ENCODE peak calls at places on chromosomes 11 and 22, in eight cellular contexts. One of them, this sample, is unnamed.

GRCh38 chr11:13440100-13440855 is 22.7 kb downstream of the BTBD10 start:
- DNase-seq in mesenchymal stem cell: peak
- DNase-seq in CD4-positive, alpha-beta memory T cell: no peak
- DNase-seq in right lobe of liver: no peak
- DNase-seq in neuronal stem cell: no peak
- DNase-seq in DND-41: no peak
- DNase-seq in tibial artery: peak
- DNase-seq in mucosa of descending colon: no peak
- DNase-seq in this sample: no peak

GRCh38 chr11:6674856-6675255 is 8.3 kb downstream of the MRPL17 start:
- DNase-seq in mesenchymal stem cell: no peak
- DNase-seq in CD4-positive, alpha-beta memory T cell: no peak
- DNase-seq in right lobe of liver: no peak
- DNase-seq in neuronal stem cell: no peak
- DNase-seq in DND-41: no peak
- DNase-seq in tibial artery: no peak
- DNase-seq in mucosa of descending colon: no peak
- DNase-seq in this sample: no peak

GRCh38 chr11:22082178-22082577 is 110.7 kb upstream of the ANO5 start:
- DNase-seq in mesenchymal stem cell: no peak
- DNase-seq in CD4-positive, alpha-beta memory T cell: no peak
- DNase-seq in right lobe of liver: no peak
- DNase-seq in neuronal stem cell: no peak
- DNase-seq in DND-41: no peak
- DNase-seq in tibial artery: no peak
- DNase-seq in mucosa of descending colon: no peak
- DNase-seq in this sample: no peak

GRCh38 chr11:1076061-1076665 is 1.5 kb downstream of the MUC2 start:
- DNase-seq in mesenchymal stem cell: no peak
- DNase-seq in CD4-positive, alpha-beta memory T cell: no peak
- DNase-seq in right lobe of liver: no peak
- DNase-seq in neuronal stem cell: no peak
- DNase-seq in DND-41: no peak
- DNase-seq in tibial artery: no peak
- DNase-seq in mucosa of descending colon: peak
- DNase-seq in this sample: no peak

GRCh38 chr11:80993561-80993960 is 1552.7 kb upstream of the TENM4 start:
- DNase-seq in mesenchymal stem cell: peak
- DNase-seq in CD4-positive, alpha-beta memory T cell: no peak
- DNase-seq in right lobe of liver: no peak
- DNase-seq in neuronal stem cell: no peak
- DNase-seq in DND-41: no peak
- DNase-seq in tibial artery: no peak
- DNase-seq in mucosa of descending colon: no peak
- DNase-seq in this sample: no peak

GRCh38 chr11:130671801-130672700 is 223.6 kb downstream of the ADAMTS15 start:
- DNase-seq in mesenchymal stem cell: peak
- DNase-seq in CD4-positive, alpha-beta memory T cell: no peak
- DNase-seq in right lobe of liver: no peak
- DNase-seq in neuronal stem cell: peak
- DNase-seq in DND-41: no peak
- DNase-seq in tibial artery: peak
- DNase-seq in mucosa of descending colon: peak
- DNase-seq in this sample: peak

GRCh38 chr11:114111369-114112042 is 52.0 kb downstream of the ZBTB16 start:
- DNase-seq in mesenchymal stem cell: peak
- DNase-seq in CD4-positive, alpha-beta memory T cell: no peak
- DNase-seq in right lobe of liver: no peak
- DNase-seq in neuronal stem cell: no peak
- DNase-seq in DND-41: no peak
- DNase-seq in tibial artery: no peak
- DNase-seq in mucosa of descending colon: no peak
- DNase-seq in this sample: no peak

GRCh38 chr11:133163463-133164419 is 368.6 kb downstream of the OPCML start:
- DNase-seq in mesenchymal stem cell: no peak
- DNase-seq in CD4-positive, alpha-beta memory T cell: no peak
- DNase-seq in right lobe of liver: no peak
- DNase-seq in neuronal stem cell: peak
- DNase-seq in DND-41: peak
- DNase-seq in tibial artery: no peak
- DNase-seq in mucosa of descending colon: no peak
- DNase-seq in this sample: peak

GRCh38 chr11:70068345-70068744 is 9.8 kb upstream of the ANO1 start:
- DNase-seq in mesenchymal stem cell: no peak
- DNase-seq in CD4-positive, alpha-beta memory T cell: no peak
- DNase-seq in right lobe of liver: no peak
- DNase-seq in neuronal stem cell: no peak
- DNase-seq in DND-41: no peak
- DNase-seq in tibial artery: no peak
- DNase-seq in mucosa of descending colon: no peak
- DNase-seq in this sample: no peak

GRCh38 chr22:26122920-26123468 is 46.3 kb upstream of the SEZ6L start:
- DNase-seq in mesenchymal stem cell: no peak
- DNase-seq in CD4-positive, alpha-beta memory T cell: no peak
- DNase-seq in right lobe of liver: no peak
- DNase-seq in neuronal stem cell: no peak
- DNase-seq in DND-41: no peak
- DNase-seq in tibial artery: no peak
- DNase-seq in mucosa of descending colon: no peak
- DNase-seq in this sample: no peak

GRCh38 chr11:99020324-99021225 is at the start of gene CNTN5:
- DNase-seq in mesenchymal stem cell: peak
- DNase-seq in CD4-positive, alpha-beta memory T cell: no peak
- DNase-seq in right lobe of liver: peak
- DNase-seq in neuronal stem cell: peak
- DNase-seq in DND-41: no peak
- DNase-seq in tibial artery: peak
- DNase-seq in mucosa of descending colon: peak
- DNase-seq in this sample: peak

GRCh38 chr11:85826096-85826855 is 15.3 kb upstream of the SYTL2 start:
- DNase-seq in mesenchymal stem cell: peak
- DNase-seq in CD4-positive, alpha-beta memory T cell: no peak
- DNase-seq in right lobe of liver: peak
- DNase-seq in neuronal stem cell: no peak
- DNase-seq in DND-41: no peak
- DNase-seq in tibial artery: no peak
- DNase-seq in mucosa of descending colon: peak
- DNase-seq in this sample: no peak

GRCh38 chr11:1336836-1337646 is 27.6 kb upstream of the TOLLIP start:
- DNase-seq in mesenchymal stem cell: no peak
- DNase-seq in CD4-positive, alpha-beta memory T cell: peak
- DNase-seq in right lobe of liver: peak
- DNase-seq in neuronal stem cell: no peak
- DNase-seq in DND-41: no peak
- DNase-seq in tibial artery: no peak
- DNase-seq in mucosa of descending colon: peak
- DNase-seq in this sample: peak

DNA sequence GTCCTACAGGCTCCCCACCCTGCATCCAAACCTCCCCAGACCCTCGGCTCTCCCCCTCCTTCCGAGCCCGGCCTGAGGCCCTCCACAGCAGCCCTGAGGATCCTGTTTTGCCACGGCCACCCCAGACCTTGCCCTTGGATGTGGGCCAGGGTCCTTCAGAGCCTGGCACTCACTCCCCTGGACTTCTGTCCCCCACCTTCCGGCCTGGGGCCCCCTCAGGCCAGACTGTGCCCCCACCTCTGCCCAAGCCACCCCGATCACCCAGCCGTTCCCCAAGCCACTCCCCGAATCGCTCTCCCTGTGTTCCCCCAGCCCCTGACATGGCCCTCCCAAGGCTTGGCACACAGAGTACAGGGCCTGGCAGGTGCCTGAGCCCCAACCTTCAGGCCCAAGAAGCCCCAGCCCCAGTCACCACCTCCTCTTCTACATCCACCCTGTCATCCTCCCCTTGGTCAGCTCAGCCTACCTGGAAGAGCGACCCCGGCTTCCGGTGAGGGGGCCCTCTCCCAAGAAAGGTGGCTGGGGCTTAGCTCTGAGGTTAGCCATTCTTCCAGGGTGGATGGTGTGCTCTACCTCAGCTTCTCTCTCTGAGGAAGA is 2.9 kb downstream of the INPP5J start:
- DNase-seq in mesenchymal stem cell: no peak
- DNase-seq in CD4-positive, alpha-beta memory T cell: no peak
- DNase-seq in right lobe of liver: no peak
- DNase-seq in neuronal stem cell: no peak
- DNase-seq in DND-41: no peak
- DNase-seq in tibial artery: no peak
- DNase-seq in mucosa of descending colon: no peak
- DNase-seq in this sample: no peak
- H3K4me3 ChIP-seq in mesenchymal stem cell: no peak
- H3K4me3 ChIP-seq in CD4-positive, alpha-beta memory T cell: no peak
- H3K4me3 ChIP-seq in right lobe of liver: no peak
- H3K4me3 ChIP-seq in neuronal stem cell: no peak
- H3K4me3 ChIP-seq in DND-41: no peak
- H3K4me3 ChIP-seq in tibial artery: no peak
- H3K4me3 ChIP-seq in mucosa of descending colon: no peak
- H3K4me3 ChIP-seq in this sample: no peak

DNA sequence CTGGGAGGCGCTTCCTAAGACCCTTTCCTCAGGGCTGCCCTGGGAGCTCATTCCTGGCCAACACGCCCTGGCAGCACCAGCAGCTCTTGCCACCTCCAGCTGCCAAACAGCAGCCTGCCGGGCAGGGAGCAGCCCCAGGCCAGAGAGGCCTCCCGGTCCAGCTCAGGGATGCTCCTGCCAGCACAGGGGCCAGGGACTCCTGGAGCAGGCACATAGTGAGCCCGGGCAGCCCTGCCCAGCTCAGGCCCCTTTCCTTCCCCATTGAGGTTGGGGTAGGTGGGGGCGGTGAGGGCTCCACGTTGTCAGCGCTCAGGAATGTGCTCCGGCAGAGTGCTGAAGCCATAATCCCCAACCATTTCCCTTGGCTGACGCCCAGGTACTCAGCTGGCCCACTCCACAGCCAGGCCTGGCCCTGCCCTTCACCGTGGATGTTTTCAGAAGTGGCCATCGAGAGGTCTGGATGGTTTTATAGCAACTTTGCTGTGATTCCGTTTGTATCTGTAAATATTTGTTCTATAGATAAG is 7.6 kb downstream of the SLC39A13 start:
- DNase-seq in mesenchymal stem cell: peak
- DNase-seq in CD4-positive, alpha-beta memory T cell: no peak
- DNase-seq in right lobe of liver: no peak
- DNase-seq in neuronal stem cell: no peak
- DNase-seq in DND-41: no peak
- DNase-seq in tibial artery: peak
- DNase-seq in mucosa of descending colon: peak
- DNase-seq in this sample: peak
- H3K4me3 ChIP-seq in mesenchymal stem cell: no peak
- H3K4me3 ChIP-seq in CD4-positive, alpha-beta memory T cell: no peak
- H3K4me3 ChIP-seq in right lobe of liver: no peak
- H3K4me3 ChIP-seq in neuronal stem cell: no peak
- H3K4me3 ChIP-seq in DND-41: no peak
- H3K4me3 ChIP-seq in tibial artery: no peak
- H3K4me3 ChIP-seq in mucosa of descending colon: no peak
- H3K4me3 ChIP-seq in this sample: peak

DNA sequence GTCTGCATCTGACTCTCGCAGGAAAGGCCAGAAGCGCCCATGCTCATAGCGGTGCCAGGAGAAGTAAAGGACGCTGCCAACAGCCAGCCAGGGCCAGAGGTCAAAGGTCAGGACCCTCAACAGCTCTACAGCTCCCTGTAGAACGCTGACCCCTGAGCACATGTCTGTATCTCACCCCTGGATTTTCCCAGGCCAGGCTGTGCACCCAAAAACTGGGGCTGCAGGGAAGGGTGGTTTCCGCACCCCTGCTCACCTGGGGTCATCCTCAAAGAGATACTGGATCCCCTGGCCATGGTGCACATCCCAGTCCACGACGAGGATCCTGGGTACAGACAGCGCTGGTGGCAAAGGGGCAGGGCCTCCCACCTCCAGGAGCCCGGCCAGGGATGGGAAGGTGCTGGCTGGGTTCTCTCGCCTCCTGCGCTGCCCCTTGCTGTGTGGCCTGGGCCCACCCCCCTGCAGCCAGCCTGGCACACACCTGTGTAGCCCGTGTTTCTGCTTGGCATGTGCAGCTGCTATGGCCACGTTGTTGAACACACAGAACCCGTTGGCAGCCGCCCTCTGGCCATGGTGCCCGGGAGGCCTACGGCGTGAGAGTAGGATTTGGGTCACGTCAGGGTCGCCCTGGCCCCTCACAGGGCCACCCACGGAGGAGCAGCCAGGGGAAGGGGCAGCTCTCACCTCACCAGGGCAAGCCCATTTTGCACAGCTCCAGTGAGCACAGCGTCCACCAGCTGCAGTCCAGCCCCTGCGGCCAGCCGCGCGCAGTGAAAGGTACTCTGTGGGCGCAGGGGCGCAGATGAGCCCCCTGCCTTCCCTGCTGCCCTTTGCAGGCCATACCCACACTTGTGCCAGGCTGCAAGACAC is 1.4 kb downstream of the HDAC10 start:
- DNase-seq in mesenchymal stem cell: no peak
- DNase-seq in CD4-positive, alpha-beta memory T cell: no peak
- DNase-seq in right lobe of liver: no peak
- DNase-seq in neuronal stem cell: no peak
- DNase-seq in DND-41: no peak
- DNase-seq in tibial artery: no peak
- DNase-seq in mucosa of descending colon: peak
- DNase-seq in this sample: no peak
- H3K4me3 ChIP-seq in mesenchymal stem cell: peak
- H3K4me3 ChIP-seq in CD4-positive, alpha-beta memory T cell: peak
- H3K4me3 ChIP-seq in right lobe of liver: peak
- H3K4me3 ChIP-seq in neuronal stem cell: peak
- H3K4me3 ChIP-seq in DND-41: peak
- H3K4me3 ChIP-seq in tibial artery: peak
- H3K4me3 ChIP-seq in mucosa of descending colon: no peak
- H3K4me3 ChIP-seq in this sample: no peak

GRCh38 chr11:9219115-9219514 is 46.0 kb downstream of the DENND5A start:
- DNase-seq in mesenchymal stem cell: peak
- DNase-seq in CD4-positive, alpha-beta memory T cell: no peak
- DNase-seq in right lobe of liver: no peak
- DNase-seq in neuronal stem cell: no peak
- DNase-seq in DND-41: no peak
- DNase-seq in tibial artery: no peak
- DNase-seq in mucosa of descending colon: no peak
- DNase-seq in this sample: no peak

GRCh38 chr11:9222654-9223053 is 42.5 kb downstream of the DENND5A start:
- DNase-seq in mesenchymal stem cell: no peak
- DNase-seq in CD4-positive, alpha-beta memory T cell: no peak
- DNase-seq in right lobe of liver: no peak
- DNase-seq in neuronal stem cell: no peak
- DNase-seq in DND-41: no peak
- DNase-seq in tibial artery: no peak
- DNase-seq in mucosa of descending colon: no peak
- DNase-seq in this sample: no peak

GRCh38 chr11:9214765-9215164 is 50.4 kb downstream of the DENND5A start:
- DNase-seq in mesenchymal stem cell: peak
- DNase-seq in CD4-positive, alpha-beta memory T cell: no peak
- DNase-seq in right lobe of liver: no peak
- DNase-seq in neuronal stem cell: no peak
- DNase-seq in DND-41: no peak
- DNase-seq in tibial artery: no peak
- DNase-seq in mucosa of descending colon: no peak
- DNase-seq in this sample: no peak

DNA sequence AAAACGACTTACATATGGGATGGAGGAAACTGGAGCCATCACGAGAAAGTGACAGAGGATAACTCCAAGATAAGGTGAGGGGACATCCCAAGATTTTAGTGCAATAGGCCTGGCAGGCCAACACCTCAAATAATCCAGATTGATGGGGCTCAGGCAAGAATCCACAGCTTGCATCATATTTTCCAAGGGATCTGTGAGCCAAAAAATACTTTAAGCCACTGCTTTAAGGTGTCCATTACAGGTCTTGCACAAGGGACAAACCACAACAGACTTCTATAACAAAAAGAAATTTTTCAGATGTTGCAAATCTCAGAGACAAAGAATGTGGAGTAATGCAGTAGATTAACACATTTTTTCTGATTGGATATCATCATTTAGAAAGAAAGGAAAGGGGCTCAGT is 45.6 kb downstream of the DENND5A start:
- DNase-seq in mesenchymal stem cell: peak
- DNase-seq in CD4-positive, alpha-beta memory T cell: no peak
- DNase-seq in right lobe of liver: no peak
- DNase-seq in neuronal stem cell: no peak
- DNase-seq in DND-41: no peak
- DNase-seq in tibial artery: peak
- DNase-seq in mucosa of descending colon: no peak
- DNase-seq in this sample: no peak
- H3K4me3 ChIP-seq in mesenchymal stem cell: no peak
- H3K4me3 ChIP-seq in CD4-positive, alpha-beta memory T cell: no peak
- H3K4me3 ChIP-seq in right lobe of liver: no peak
- H3K4me3 ChIP-seq in neuronal stem cell: no peak
- H3K4me3 ChIP-seq in DND-41: no peak
- H3K4me3 ChIP-seq in tibial artery: no peak
- H3K4me3 ChIP-seq in mucosa of descending colon: no peak
- H3K4me3 ChIP-seq in this sample: no peak

This sample was measured in heart left ventricle.